ENCODE peak calls at places on chromosomes 5 and 9, in eight cellular contexts. X is spleen, G is OCI-LY7, Q is brain microvascular endothelial cell, V is vagina, K is tibial nerve, A is dorsolateral prefrontal cortex, H is HFF-Myc. Z is an unnamed sample.

GRCh38 chr9:107737987-107738743 is 248.6 kb upstream of the KLF4 start:
- DNase-seq in Q (peak), G (no peak), V (no peak), K (peak), H (peak), A (no peak), X (no peak), Z (peak)

GRCh38 chr9:20355022-20355421 is 267.3 kb downstream of the MLLT3 start:
- DNase-seq in X (no peak), A (no peak), V (no peak), Q (peak), H (peak), K (no peak), G (no peak), Z (peak)

GRCh38 chr9:128637656-128638055 is 19.0 kb downstream of the DYNC2I2 start:
- DNase-seq in H (no peak), A (no peak), X (no peak), Q (no peak), V (no peak), K (no peak), G (no peak), Z (no peak)

GRCh38 chr5:12292610-12293204 is 388.5 kb upstream of the CTNND2 start:
- DNase-seq in K (no peak), Q (no peak), H (no peak), X (no peak), A (no peak), V (no peak), G (peak), Z (no peak)

GRCh38 chr5:126868961-126869451 is 92.1 kb downstream of the LMNB1 start:
- DNase-seq in G (no peak), X (no peak), Q (peak), A (peak), K (no peak), V (no peak), H (no peak), Z (no peak)

GRCh38 chr5:103452666-103453065 is 109.9 kb downstream of the NUDT12 start:
- DNase-seq in K (no peak), A (no peak), G (no peak), X (no peak), V (no peak), H (no peak), Q (peak), Z (no peak)

GRCh38 chr5:69497006-69497520 is 4.5 kb downstream of the OCLN start:
- DNase-seq in X (no peak), K (no peak), V (no peak), H (no peak), G (no peak), A (no peak), Q (no peak), Z (no peak)

GRCh38 chr5:113061851-113062631 is 85.4 kb downstream of the DCP2 start:
- DNase-seq in Q (peak), V (no peak), K (no peak), X (no peak), H (no peak), G (no peak), A (no peak), Z (peak)

GRCh38 chr9:133726401-133727276 is 11.5 kb downstream of the SARDH start:
- DNase-seq in K (peak), G (peak), A (peak), V (no peak), X (peak), H (peak), Q (peak), Z (no peak)
- TF ChIP-seq CTCF in K (peak), G (peak), A (peak), V (no peak), X (peak), H (peak), Q (peak), Z (peak)

GRCh38 chr9:129887210-129888084 is 52.2 kb downstream of the USP20 start:
- DNase-seq in H (no peak), K (no peak), X (peak), A (peak), G (peak), Q (peak), V (no peak), Z (no peak)
- TF ChIP-seq CTCF in H (peak), K (no peak), X (no peak), A (no peak), G (peak), Q (peak), V (no peak), Z (no peak)

DNA sequence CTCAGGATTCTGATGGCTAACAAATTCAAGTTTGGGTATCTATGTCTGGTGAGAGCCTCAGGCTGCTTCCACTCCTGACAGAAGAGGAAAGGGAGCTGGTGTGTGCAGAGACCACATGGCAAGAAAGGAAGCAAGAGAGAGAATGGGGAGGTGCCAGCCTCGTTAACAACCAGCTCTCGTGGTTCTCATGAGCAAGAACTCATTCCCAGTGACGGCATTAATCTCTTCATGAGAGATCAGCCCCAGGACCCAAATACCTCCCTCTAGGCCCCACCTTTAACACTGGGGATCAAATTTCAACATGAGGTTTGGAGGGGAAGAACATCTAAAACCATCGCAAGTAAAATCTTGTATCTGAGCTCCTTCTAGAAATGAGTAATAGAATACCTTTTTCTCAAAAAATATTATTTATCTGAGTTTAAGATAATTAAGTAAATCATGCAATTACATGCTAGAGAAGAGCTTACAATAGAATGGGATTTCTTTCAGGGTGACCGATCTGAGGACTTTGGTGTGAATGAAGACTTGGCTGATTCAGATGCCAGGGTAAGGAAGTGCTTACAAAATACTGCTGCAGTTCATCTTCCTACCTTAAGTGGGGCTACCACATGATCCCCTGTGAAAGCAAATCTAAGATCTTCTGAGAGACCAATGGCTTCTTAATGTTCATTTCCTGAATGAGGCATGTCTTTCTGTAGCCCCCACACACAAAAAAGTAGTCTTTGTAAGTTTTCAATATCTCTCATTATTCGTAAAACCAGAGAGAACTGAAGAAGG is 11.5 kb downstream of the ANXA1 start:
- DNase-seq in A (no peak), X (no peak), H (no peak), G (no peak), K (no peak), Q (no peak), V (no peak), Z (no peak)
- TF ChIP-seq CTCF in A (no peak), X (no peak), H (no peak), G (no peak), K (no peak), Q (peak), V (no peak), Z (no peak)

DNA sequence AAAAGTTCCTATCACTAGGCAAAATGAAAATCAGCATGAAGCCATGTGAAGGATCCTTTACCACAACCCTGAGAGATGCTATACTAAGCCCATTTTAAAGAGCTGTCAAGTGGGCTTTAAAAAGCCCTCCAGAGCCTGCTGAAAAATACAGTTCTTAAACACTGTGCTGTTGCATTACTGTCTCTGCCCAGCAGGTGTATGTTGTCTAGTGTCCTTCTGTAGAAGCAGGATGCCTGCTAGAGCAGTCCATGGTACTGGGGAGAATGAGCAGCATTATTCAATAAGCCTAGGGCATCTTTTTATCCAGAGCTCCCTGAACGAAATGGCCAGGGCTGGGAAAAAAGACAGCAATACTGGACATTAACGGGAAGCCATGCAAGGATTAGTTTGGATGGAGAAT is 126.2 kb upstream of the PLCXD3 start:
- DNase-seq in A (no peak), K (no peak), Q (peak), G (peak), H (no peak), V (no peak), X (no peak), Z (no peak)
- TF ChIP-seq CTCF in A (no peak), K (no peak), Q (peak), G (peak), H (peak), V (no peak), X (no peak), Z (peak)

DNA sequence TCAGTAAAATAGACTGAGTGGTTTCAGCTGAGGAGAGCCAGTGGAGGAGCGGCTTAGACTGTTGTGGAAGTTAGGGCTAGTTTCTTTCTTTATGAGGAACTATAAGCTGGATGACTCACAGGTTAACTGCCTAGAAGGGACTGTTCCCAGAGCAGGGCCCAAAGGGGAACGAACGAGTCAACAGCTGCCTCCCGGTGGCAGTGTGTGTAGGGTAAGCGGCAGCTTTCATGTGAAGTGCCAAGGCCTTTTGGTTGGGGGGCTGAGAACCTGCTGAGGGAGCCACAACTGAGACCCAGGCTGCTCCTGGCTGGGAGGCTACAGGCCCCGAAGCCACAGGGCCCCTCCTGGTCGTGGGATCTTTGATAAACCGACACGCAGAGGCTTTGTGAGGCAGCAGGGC is 7.0 kb downstream of the SQSTM1 start:
- DNase-seq in G (no peak), X (peak), V (no peak), K (no peak), A (no peak), Q (peak), H (no peak), Z (no peak)
- TF ChIP-seq CTCF in G (no peak), X (no peak), V (no peak), K (no peak), A (no peak), Q (no peak), H (no peak), Z (no peak)

GRCh38 chr5:179165421-179166170 is 105.4 kb downstream of the ZNF354C start:
- DNase-seq in X (peak), H (no peak), K (no peak), G (no peak), A (peak), Q (no peak), V (no peak), Z (no peak)
- TF ChIP-seq CTCF in X (no peak), H (no peak), K (no peak), G (no peak), A (no peak), Q (no peak), V (no peak), Z (no peak)

DNA sequence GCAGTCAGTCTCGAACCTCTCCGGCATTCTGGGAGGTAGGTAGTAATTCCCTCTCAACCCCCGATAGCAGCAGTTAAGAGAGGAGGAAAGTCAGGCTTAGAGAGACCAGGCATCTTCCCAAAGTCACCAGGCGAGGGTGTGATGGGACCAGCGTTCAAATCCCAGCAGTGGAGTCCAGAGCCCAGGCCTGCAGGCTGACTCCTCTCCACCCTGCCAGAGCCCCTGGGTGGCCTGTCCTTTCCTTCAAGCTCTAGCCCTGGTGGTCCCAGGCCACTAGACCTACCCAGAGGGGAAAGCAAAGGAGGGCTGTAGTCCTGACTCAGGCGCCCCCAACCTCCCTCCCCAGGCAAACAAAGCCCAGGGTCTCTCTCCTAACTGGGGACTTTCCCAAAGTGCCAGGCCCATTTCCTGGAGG is 4.2 kb upstream of the NR5A1 start:
- DNase-seq in H (no peak), G (no peak), A (no peak), V (no peak), K (no peak), X (no peak), Q (no peak), Z (no peak)
- TF ChIP-seq CTCF in H (peak), G (no peak), A (no peak), V (no peak), K (no peak), X (no peak), Q (peak), Z (no peak)

DNA sequence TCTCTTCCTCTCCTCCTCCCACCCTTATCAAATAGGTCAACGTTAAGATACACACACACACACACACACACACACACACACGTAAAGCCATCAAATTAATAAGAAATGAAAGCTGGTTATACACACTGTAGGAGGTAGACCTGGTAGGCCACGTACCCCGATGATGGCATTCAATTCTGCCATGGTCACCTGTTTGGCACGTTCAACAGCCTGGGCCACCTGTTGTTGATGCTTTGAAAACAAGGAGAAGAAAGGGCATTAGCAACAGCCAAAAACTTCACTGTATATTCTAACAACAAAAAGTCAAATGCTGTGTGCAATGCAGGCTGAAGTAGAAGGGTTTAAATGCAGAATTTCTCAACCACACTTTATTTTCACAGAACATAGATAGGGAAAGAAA is 37.3 kb downstream of the TLE1 start:
- DNase-seq in K (no peak), V (no peak), A (no peak), H (no peak), X (no peak), G (no peak), Q (no peak), Z (no peak)
- TF ChIP-seq CTCF in K (no peak), V (no peak), A (no peak), H (no peak), X (no peak), G (no peak), Q (no peak), Z (no peak)